ENCODE peak calls at places on chromosomes 16 and 17, in five cellular contexts. F is HCT116, G is HepG2, L is NT2/D1, V is K562. O is an unnamed sample.

GRCh38 chr17:34562387-34562786 is 17.0 kb upstream of the TMEM132E start:
- DNase-seq in F (no peak), G (no peak), L (no peak), V (peak; percentile 45), O (no peak)

GRCh38 chr16:66923247-66923851 is 2.0 kb downstream of the RRAD start:
- DNase-seq in F (no peak), G (no peak), L (no peak), V (no peak), O (no peak)

GRCh38 chr16:70460737-70461261 is 6.4 kb downstream of the FCSK start:
- DNase-seq in F (no peak), G (no peak), L (no peak), V (no peak), O (no peak)

GRCh38 chr17:691423-691822 is 23.2 kb downstream of the VPS53 start:
- DNase-seq in F (no peak), G (no peak), L (no peak), V (no peak), O (no peak)

GRCh38 chr17:12256380-12256995 is 235.8 kb downstream of the MAP2K4 start:
- DNase-seq in F (peak; percentile 37), G (peak; percentile 35), L (peak; percentile 18), V (peak; percentile 29), O (no peak)

GRCh38 chr17:40291311-40291710 is 3.6 kb downstream of the CDC6 start:
- DNase-seq in F (no peak), G (no peak), L (no peak), V (no peak), O (no peak)

GRCh38 chr17:28402224-28402630 is 3.8 kb downstream of the SLC46A1 start:
- DNase-seq in F (no peak), G (no peak), L (no peak), V (no peak), O (no peak)

GRCh38 chr16:9334091-9334490 is 242.6 kb downstream of the HAPSTR1 start:
- DNase-seq in F (no peak), G (no peak), L (no peak), V (no peak), O (no peak)

GRCh38 chr16:73966851-73967250 is 329.8 kb upstream of the PSMD7 start:
- DNase-seq in F (no peak), G (no peak), L (no peak), V (no peak), O (no peak)

GRCh38 chr17:841313-841712 is 59.2 kb downstream of the MRM3 start:
- DNase-seq in F (no peak), G (no peak), L (no peak), V (no peak), O (no peak)

GRCh38 chr17:4631836-4632582 is 9.5 kb downstream of the ALOX15 start:
- DNase-seq in F (no peak), G (no peak), L (peak; percentile 59), V (no peak), O (peak; percentile 53)

GRCh38 chr17:34252138-34252889 is 2.8 kb upstream of the CCL2 start:
- DNase-seq in F (no peak), G (no peak), L (no peak), V (no peak), O (no peak)

GRCh38 chr16:14529010-14529669 is 100.9 kb downstream of the PARN start:
- DNase-seq in F (peak; percentile 66), G (peak; percentile 94), L (peak; percentile 89), V (peak; percentile 67), O (peak; percentile 69)

GRCh38 chr17:48236681-48237134 is 129.1 kb downstream of the SNX11 start:
- DNase-seq in F (peak; percentile 91), G (no peak), L (no peak), V (no peak), O (no peak)

GRCh38 chr17:50523208-50523607 is 9.3 kb upstream of the EPN3 start:
- DNase-seq in F (no peak), G (peak; percentile 55), L (no peak), V (no peak), O (no peak)

GRCh38 chr16:57955572-57955971 is 15.4 kb downstream of the CNGB1 start:
- DNase-seq in F (no peak), G (no peak), L (no peak), V (no peak), O (no peak)

GRCh38 chr17:44899074-44899782 is at the start of gene EFTUD2:
- DNase-seq in F (peak; percentile 77), G (peak; percentile 85), L (peak; percentile 82), V (peak; percentile 95), O (peak; percentile 96)

GRCh38 chr17:4249452-4250029 is 14.2 kb downstream of the ANKFY1 start:
- DNase-seq in F (no peak), G (peak; percentile 40), L (peak; percentile 20), V (peak; percentile 54), O (no peak)

GRCh38 chr16:72493681-72494415 is 321.9 kb upstream of the PMFBP1 start:
- DNase-seq in F (no peak), G (no peak), L (no peak), V (no peak), O (no peak)

GRCh38 chr17:27236710-27237315 is 57.1 kb upstream of the WSB1 start:
- DNase-seq in F (peak; percentile 61), G (peak; percentile 63), L (peak; percentile 44), V (peak; percentile 74), O (peak; percentile 86)

GRCh38 chr17:64309710-64310109 is 46.6 kb upstream of the TEX2 start:
- DNase-seq in F (no peak), G (no peak), L (no peak), V (no peak), O (no peak)

GRCh38 chr17:45868276-45868675 is 23.6 kb downstream of the SPPL2C start:
- DNase-seq in F (no peak), G (no peak), L (no peak), V (no peak), O (no peak)

GRCh38 chr16:66107661-66108060 is 258.8 kb upstream of the CDH5 start:
- DNase-seq in F (no peak), G (no peak), L (no peak), V (no peak), O (no peak)

GRCh38 chr17:1573932-1574696 is 11.5 kb upstream of the PITPNA start:
- DNase-seq in F (peak; percentile 60), G (peak; percentile 63), L (no peak), V (peak; percentile 89), O (no peak)

GRCh38 chr16:15404792-15405191 is 9.2 kb downstream of the MPV17L start:
- DNase-seq in F (no peak), G (no peak), L (no peak), V (no peak), O (no peak)

GRCh38 chr17:44878627-44879221 is 20.5 kb downstream of the EFTUD2 start:
- DNase-seq in F (peak; percentile 6), G (peak; percentile 37), L (no peak), V (no peak), O (no peak)

GRCh38 chr17:4230142-4230541 is 33.6 kb downstream of the ANKFY1 start:
- DNase-seq in F (peak; percentile 31), G (no peak), L (peak; percentile 39), V (no peak), O (no peak)

GRCh38 chr16:22719945-22720344 is 94.0 kb upstream of the HS3ST2 start:
- DNase-seq in F (no peak), G (no peak), L (no peak), V (no peak), O (no peak)

GRCh38 chr16:78654929-78655328 is 555.5 kb downstream of the WWOX start:
- DNase-seq in F (no peak), G (no peak), L (no peak), V (no peak), O (no peak)

GRCh38 chr17:71260366-71260765 is 860.5 kb upstream of the SOX9 start:
- DNase-seq in F (no peak), G (no peak), L (no peak), V (no peak), O (no peak)

GRCh38 chr16:50297301-50298074 is 31.1 kb downstream of the ADCY7 start:
- DNase-seq in F (no peak), G (peak; percentile 57), L (no peak), V (no peak), O (no peak)

GRCh38 chr16:20898938-20899502 is 1.1 kb downstream of the DCUN1D3 start:
- DNase-seq in F (no peak), G (peak; percentile 56), L (no peak), V (no peak), O (no peak)

GRCh38 chr16:20897897-20898296 is 2.3 kb downstream of the DCUN1D3 start:
- DNase-seq in F (no peak), G (no peak), L (no peak), V (no peak), O (no peak)

GRCh38 chr16:20894388-20894787 is 5.8 kb downstream of the DCUN1D3 start:
- DNase-seq in F (no peak), G (peak; percentile 46), L (no peak), V (no peak), O (no peak)

GRCh38 chr16:20899503-20900298 is 457 bp downstream of the DCUN1D3 start:
- DNase-seq in F (no peak), G (peak; percentile 92), L (no peak), V (no peak), O (no peak)

DNA sequence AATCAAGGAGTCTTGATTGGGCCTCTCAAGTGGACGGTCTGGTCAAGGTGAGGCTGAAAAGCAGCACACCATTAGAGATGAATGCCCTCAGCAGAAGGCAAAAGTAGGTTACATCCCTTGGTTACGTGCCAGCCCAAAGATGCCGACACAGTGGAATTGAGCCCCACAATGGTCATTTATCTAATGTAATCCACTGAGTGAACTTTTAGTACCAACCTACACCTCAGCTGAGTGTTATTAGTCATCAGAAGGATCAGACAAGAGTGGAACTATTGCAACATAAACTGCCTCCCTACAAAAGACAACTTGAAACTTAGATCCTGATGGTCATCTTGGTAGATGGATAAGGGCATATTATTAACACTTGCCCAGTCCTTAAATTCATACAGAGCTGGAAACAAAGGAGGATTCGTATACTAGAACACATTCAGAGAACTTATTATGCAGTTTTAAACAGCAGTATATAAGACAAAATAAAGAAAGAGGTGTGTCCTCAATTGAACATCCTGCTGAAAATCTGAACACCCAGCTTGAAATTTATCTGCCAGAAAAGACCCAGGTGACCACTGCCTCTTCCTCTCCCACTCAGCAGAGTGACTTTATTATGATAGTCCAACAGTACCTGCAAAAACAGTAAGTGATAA is 2.8 kb downstream of the DCUN1D3 start:
- DNase-seq in F (no peak), G (peak; percentile 36), L (no peak), V (no peak), O (no peak)
- TF ChIP-seq YY1 in F (no peak), G (no peak), L (no peak), V (no peak), O (no peak)

GRCh38 chr17:41814195-41814594 is 1.4 kb downstream of the FKBP10 start:
- DNase-seq in F (no peak), G (no peak), L (no peak), V (no peak), O (no peak)
- H3K9ac ChIP-seq in F (peak overlapping the region; percentile 71), G (peak overlapping the region; percentile 88), L (peak overlapping the region; percentile 91), V (no peak overlapping the region), O (no peak overlapping the region)

DNA sequence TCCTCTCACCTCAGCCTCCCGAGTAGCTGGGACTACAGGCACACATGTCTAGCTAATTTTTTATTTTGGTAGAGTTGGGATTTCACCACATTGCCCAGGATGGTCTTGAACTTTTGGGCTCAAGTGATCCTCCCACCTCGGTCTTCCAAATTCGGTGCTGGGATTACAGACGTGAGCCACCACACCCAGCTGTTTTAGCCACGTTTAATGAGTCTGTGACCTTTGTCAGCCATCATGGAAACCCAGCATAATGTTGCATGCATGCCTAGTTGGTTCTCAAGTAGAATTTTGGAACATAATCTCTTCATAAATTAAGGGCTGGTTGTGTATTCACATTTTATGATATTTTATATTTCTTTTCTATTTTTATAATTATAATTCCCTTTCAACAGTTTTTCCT is 42.0 kb downstream of the GOSR1 start:
- DNase-seq in F (no peak), G (no peak), L (no peak), V (no peak), O (no peak)
- TF ChIP-seq YY1 in F (no peak), G (no peak), L (no peak), V (no peak), O (no peak)

GRCh38 chr16:11100239-11100750 is 155.7 kb downstream of the SOCS1 start:
- DNase-seq in F (peak; percentile 23), G (no peak), L (peak; percentile 78), V (peak; percentile 76), O (peak; percentile 60)
- H3K9ac ChIP-seq in F (peak overlapping the region; percentile 10), G (no peak overlapping the region), L (peak overlapping the region; percentile 37), V (peak overlapping the region; percentile 11), O (no peak overlapping the region)

O was measured in H1.